ENCODE peak calls at places on chromosomes 2 and 18, in seven cellular contexts. W is GM12878, I is HCT116, J is K562, C is SK-N-SH, D is H1, U is HepG2. M is an unnamed sample.

GRCh38 chr2:166841679-166842078 is 46.6 kb upstream of the XIRP2 start:
- DNase-seq in J (no peak), U (no peak), D (no peak), W (no peak), C (no peak), I (no peak), M (no peak)

GRCh38 chr2:85920810-85921545 is 32.2 kb upstream of the ST3GAL5 start:
- DNase-seq in W (no peak), J (no peak), C (no peak), D (no peak), U (no peak), I (no peak), M (no peak)

GRCh38 chr18:8844721-8845148 is 139.4 kb downstream of the MTCL1 start:
- DNase-seq in U (no peak), J (no peak), W (no peak), C (peak), I (no peak), D (no peak), M (no peak)

GRCh38 chr2:238114851-238115660 is 14.9 kb downstream of the ESPNL start:
- DNase-seq in J (no peak), I (no peak), D (no peak), C (no peak), U (no peak), W (no peak), M (no peak)

GRCh38 chr2:85753525-85754312 is at the start of gene ATOH8:
- DNase-seq in U (peak), I (no peak), W (no peak), J (peak), C (peak), D (peak), M (peak)

GRCh38 chr18:49050462-49050861 is 99.7 kb upstream of the SMAD7 start:
- DNase-seq in W (no peak), C (no peak), U (no peak), I (no peak), D (no peak), J (no peak), M (no peak)

GRCh38 chr2:23503682-23504081 is 118.7 kb downstream of the KLHL29 start:
- DNase-seq in C (no peak), J (no peak), I (no peak), U (no peak), D (no peak), W (no peak), M (no peak)

GRCh38 chr2:138364554-138365162 is 136.9 kb upstream of the SPOPL start:
- DNase-seq in W (no peak), J (no peak), I (no peak), C (no peak), D (no peak), U (no peak), M (no peak)

GRCh38 chr2:50401772-50402653 is 629.9 kb downstream of the NRXN1 start:
- DNase-seq in I (peak), J (peak), C (peak), D (peak), W (no peak), U (peak), M (peak)

GRCh38 chr2:128363991-128364390 is 45.3 kb upstream of the HS6ST1 start:
- DNase-seq in W (no peak), D (peak), J (no peak), U (no peak), C (peak), I (no peak), M (no peak)

GRCh38 chr18:71040161-71040560 is 751.3 kb downstream of the SOCS6 start:
- DNase-seq in J (no peak), I (no peak), C (no peak), D (no peak), U (no peak), W (no peak), M (no peak)

GRCh38 chr18:44816449-44816848 is 135.8 kb downstream of the SETBP1 start:
- DNase-seq in D (no peak), J (no peak), W (no peak), U (no peak), C (no peak), I (no peak), M (no peak)

GRCh38 chr2:44799105-44799504 is 142.4 kb upstream of the SIX3 start:
- DNase-seq in I (no peak), J (no peak), W (no peak), D (no peak), U (no peak), C (no peak), M (no peak)

GRCh38 chr18:70380915-70381896 is 92.4 kb downstream of the SOCS6 start:
- DNase-seq in J (peak), C (no peak), W (no peak), I (no peak), D (no peak), U (peak), M (no peak)

GRCh38 chr18:80154293-80154692 is 45.2 kb downstream of the ADNP2 start:
- DNase-seq in J (peak), I (no peak), U (peak), D (no peak), W (peak), C (no peak), M (no peak)

GRCh38 chr2:149002891-149003740 is 35.4 kb upstream of the LYPD6B start:
- DNase-seq in D (no peak), U (no peak), J (no peak), I (no peak), C (no peak), W (no peak), M (no peak)

GRCh38 chr2:120719471-120719870 is 16.2 kb upstream of the GLI2 start:
- DNase-seq in J (no peak), U (no peak), D (no peak), I (no peak), W (no peak), C (no peak), M (no peak)

GRCh38 chr18:59150236-59150635 is 10.6 kb downstream of the SEC11C start:
- DNase-seq in J (no peak), W (no peak), I (no peak), D (no peak), C (no peak), U (no peak), M (no peak)

GRCh38 chr2:72913531-72914225 is 3.6 kb upstream of the EMX1 start:
- DNase-seq in I (no peak), C (no peak), W (no peak), J (no peak), U (no peak), D (no peak), M (no peak)

GRCh38 chr2:183264890-183265535 is 140.8 kb downstream of the NUP35 start:
- DNase-seq in W (no peak), I (no peak), D (no peak), J (no peak), C (no peak), U (no peak), M (no peak)

GRCh38 chr2:29361255-29361654 is 246.0 kb downstream of the CLIP4 start:
- DNase-seq in U (no peak), W (no peak), C (no peak), D (no peak), J (no peak), I (no peak), M (no peak)

GRCh38 chr2:101558740-101559508 is 84.0 kb upstream of the RFX8 start:
- DNase-seq in U (peak), I (no peak), D (no peak), C (no peak), W (no peak), J (no peak), M (no peak)

GRCh38 chr2:163686289-163686688 is 49.5 kb downstream of the FIGN start:
- DNase-seq in I (no peak), C (no peak), D (no peak), W (no peak), J (no peak), U (no peak), M (no peak)

GRCh38 chr2:228657807-228658402 is 476.4 kb upstream of the SPHKAP start:
- DNase-seq in D (no peak), J (no peak), U (peak), W (peak), I (peak), C (peak), M (peak)

GRCh38 chr18:24397131-24397693 is 412 bp downstream of the OSBPL1A start:
- DNase-seq in D (no peak), J (peak), W (no peak), I (peak), C (peak), U (no peak), M (peak)

GRCh38 chr2:124027182-124027581 is 2.1 kb downstream of the CNTNAP5 start:
- DNase-seq in D (no peak), J (peak), W (peak), C (peak), U (peak), I (no peak), M (peak)

GRCh38 chr2:54954158-54954557 is 96.1 kb downstream of the RTN4 start:
- DNase-seq in I (no peak), U (no peak), W (no peak), J (no peak), D (no peak), C (no peak), M (no peak)

GRCh38 chr2:23414106-23414505 is 29.1 kb downstream of the KLHL29 start:
- DNase-seq in I (no peak), D (no peak), J (no peak), U (no peak), C (no peak), W (no peak), M (no peak)

GRCh38 chr2:237207641-237208040 is 122.0 kb downstream of the COPS8 start:
- DNase-seq in C (no peak), W (no peak), D (no peak), U (no peak), J (no peak), I (no peak), M (no peak)

GRCh38 chr2:44680983-44681481 is 260.5 kb upstream of the SIX3 start:
- DNase-seq in D (no peak), J (no peak), C (peak), U (no peak), I (no peak), W (no peak), M (no peak)

GRCh38 chr2:24456610-24457556 is 34.2 kb upstream of the NCOA1 start:
- DNase-seq in I (peak), U (no peak), D (no peak), J (peak), C (no peak), W (no peak), M (no peak)

GRCh38 chr18:8814206-8814605 is 108.8 kb downstream of the MTCL1 start:
- DNase-seq in D (no peak), W (no peak), I (no peak), J (no peak), U (no peak), C (no peak), M (no peak)

GRCh38 chr2:218387369-218388194 is 5.5 kb downstream of the SLC11A1 start:
- DNase-seq in W (no peak), I (no peak), U (peak), J (no peak), D (no peak), C (peak), M (no peak)

GRCh38 chr2:23655862-23656596 is 270.9 kb downstream of the ATAD2B start:
- DNase-seq in C (no peak), J (no peak), I (no peak), W (no peak), D (no peak), U (no peak), M (no peak)

GRCh38 chr2:42214669-42215068 is 45.5 kb downstream of the EML4 start:
- DNase-seq in D (no peak), J (no peak), W (no peak), C (no peak), I (no peak), U (no peak), M (no peak)

GRCh38 chr2:173058673-173059072 is 17.0 kb upstream of the MAP3K20 start:
- DNase-seq in W (no peak), C (no peak), I (no peak), U (peak), D (no peak), J (no peak), M (no peak)

GRCh38 chr2:43021791-43022500 is 204.5 kb downstream of the ZFP36L2 start:
- DNase-seq in D (peak), J (peak), I (peak), C (no peak), U (peak), W (no peak), M (no peak)

GRCh38 chr18:57951110-57951796 is 92.8 kb upstream of the NEDD4L start:
- DNase-seq in W (no peak), C (no peak), I (no peak), D (no peak), J (no peak), U (peak), M (no peak)

GRCh38 chr2:33136570-33136969 is 189.8 kb downstream of the LTBP1 start:
- DNase-seq in D (no peak), I (no peak), W (peak), C (no peak), U (no peak), J (no peak), M (no peak)

DNA sequence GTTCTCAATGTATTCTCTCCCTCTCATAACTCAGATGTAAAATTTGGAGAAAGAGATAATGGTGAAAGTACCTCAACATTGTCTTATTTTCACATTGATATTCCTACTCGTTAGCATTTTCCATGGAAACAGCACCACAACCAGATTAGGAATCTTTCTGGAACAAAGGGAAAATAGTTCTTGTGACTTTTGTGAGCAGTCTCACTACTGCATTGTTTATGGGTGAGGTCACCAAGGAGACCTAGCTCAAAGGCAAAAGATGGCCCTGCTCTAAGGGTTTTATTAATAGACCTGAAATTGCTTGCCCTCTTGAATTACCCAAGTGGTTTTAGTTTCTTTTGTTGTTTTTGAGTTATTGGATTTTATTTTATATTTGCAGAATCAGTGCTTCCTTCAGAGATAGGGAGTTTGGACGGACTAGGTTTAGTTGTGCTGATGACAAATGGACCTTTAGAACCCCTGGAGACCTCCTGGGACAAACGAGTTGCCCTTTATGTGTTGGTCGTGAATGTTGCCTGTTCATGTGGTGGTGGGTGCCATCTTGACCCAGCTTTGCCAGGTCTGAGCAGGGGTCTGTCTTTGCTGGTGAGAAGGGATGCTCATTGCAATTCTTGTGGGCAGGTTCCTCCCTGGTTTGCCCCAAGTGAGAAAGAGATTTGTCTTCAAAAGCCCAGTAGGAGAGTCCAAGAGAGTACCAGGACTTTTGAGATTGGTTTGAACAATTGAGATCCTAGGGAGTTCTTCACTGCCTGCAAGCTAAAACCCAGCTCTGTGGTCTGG is 58.1 kb downstream of the INPP4A start:
- DNase-seq in C (no peak), U (no peak), J (no peak), I (no peak), W (no peak), D (no peak), M (no peak)
- TF ChIP-seq JUND in C (no peak), U (no peak), J (no peak), I (no peak), W (no peak), D (no peak), M (no peak)

DNA sequence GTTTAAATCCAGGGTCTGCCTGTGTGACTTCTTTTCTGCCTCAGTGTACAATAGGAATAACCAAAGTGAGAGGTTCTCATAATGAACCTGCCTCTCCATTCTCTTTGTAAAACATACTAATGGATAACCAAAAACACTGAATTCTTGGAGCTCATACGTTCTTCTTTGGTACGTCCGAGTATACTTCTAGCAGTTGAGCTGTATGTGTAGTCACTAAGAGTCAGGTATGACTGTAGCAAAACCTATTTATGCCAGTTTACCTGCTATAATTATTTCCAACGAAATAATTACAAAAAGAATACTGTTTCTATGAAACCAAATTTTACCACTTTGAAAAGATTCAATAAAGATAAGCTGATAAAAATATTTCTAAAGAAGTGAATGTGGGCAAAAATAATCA is 109.2 kb downstream of the IKZF2 start:
- DNase-seq in W (no peak), J (no peak), C (no peak), I (no peak), U (no peak), D (no peak), M (no peak)
- TF ChIP-seq JUND in W (no peak), J (no peak), C (no peak), I (no peak), U (no peak), D (no peak), M (no peak)

DNA sequence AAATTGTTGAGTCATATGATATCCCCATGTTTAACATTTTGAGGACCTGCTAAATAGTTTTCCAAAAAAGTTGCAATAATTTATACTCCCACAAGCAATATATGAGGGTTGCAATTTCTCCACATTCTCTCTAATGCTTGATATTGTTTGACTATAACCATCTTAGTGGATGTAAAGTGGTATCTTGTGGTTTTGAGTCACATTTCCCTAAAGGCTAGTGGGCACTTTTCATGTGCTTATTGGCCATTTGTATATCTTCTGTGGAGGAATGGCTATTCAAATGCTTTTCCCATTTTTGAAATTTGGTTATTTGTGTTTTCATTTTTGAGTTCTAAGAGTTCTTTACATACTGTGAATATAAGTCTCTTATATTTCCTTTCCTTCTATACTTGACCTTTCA is 82.7 kb downstream of the SCG2 start:
- DNase-seq in C (no peak), W (no peak), U (no peak), I (no peak), D (no peak), J (no peak), M (no peak)
- TF ChIP-seq JUND in C (no peak), W (no peak), U (no peak), I (no peak), D (no peak), J (no peak), M (no peak)

DNA sequence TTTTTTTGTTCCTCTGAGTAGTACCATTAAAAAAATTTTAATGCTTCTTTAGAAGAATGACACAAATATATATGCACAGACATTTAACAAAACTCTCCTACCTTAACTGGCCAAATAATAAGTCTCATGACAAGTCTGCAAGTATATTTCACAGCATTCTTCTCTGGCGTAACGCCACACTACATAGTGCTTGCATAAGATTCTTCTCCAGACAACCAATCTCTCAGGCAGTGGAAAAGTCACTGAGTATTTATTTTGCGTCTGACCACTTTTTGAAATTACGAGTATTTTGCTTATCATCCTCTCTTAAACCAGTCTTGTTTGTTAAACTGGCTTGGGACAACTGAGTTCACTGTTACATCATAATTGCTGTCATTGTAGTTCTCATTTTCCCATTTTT is 749.2 kb downstream of the ADCYAP1 start:
- DNase-seq in U (no peak), C (no peak), D (no peak), W (no peak), J (no peak), I (no peak), M (no peak)
- TF ChIP-seq JUND in U (no peak), C (no peak), D (no peak), W (no peak), J (no peak), I (no peak), M (no peak)

GRCh38 chr2:64220906-64221659 is 76.9 kb upstream of the PELI1 start:
- DNase-seq in I (no peak), C (no peak), J (no peak), U (no peak), D (no peak), W (no peak), M (no peak)
- TF ChIP-seq JUND in I (no peak), C (no peak), J (no peak), U (no peak), D (no peak), W (no peak), M (no peak)

GRCh38 chr18:2982452-2983172 is 30.3 kb downstream of the LPIN2 start:
- DNase-seq in C (no peak), U (peak), W (no peak), D (no peak), I (no peak), J (peak), M (no peak)
- TF ChIP-seq JUND in C (no peak), U (no peak), W (no peak), D (no peak), I (no peak), J (no peak), M (no peak)

DNA sequence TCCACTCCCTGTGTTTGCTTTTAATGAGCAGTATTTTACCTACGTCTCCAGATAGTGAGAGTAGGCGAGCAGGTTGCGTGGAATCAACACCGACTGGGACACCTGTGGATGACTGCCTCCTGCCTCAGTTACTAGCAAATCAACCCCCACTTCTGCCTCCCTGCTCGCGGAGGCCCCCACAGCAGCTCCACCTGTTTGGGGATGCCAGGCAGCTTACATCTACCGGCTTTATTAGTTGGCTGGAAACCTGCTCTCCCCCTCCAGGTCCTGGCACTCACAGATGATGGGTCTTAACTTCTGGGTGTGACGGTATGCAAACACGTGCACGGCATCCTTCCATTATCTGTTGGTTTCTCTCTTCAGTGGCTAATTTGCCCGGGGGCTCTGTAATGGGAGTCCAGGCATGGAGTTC is 164.4 kb upstream of the SESTD1 start:
- DNase-seq in U (no peak), D (no peak), J (no peak), C (peak), I (no peak), W (no peak), M (no peak)
- TF ChIP-seq JUND in U (no peak), D (no peak), J (no peak), C (no peak), I (no peak), W (no peak), M (no peak)

GRCh38 chr2:181684454-181685149 is 4.3 kb upstream of the NEUROD1 start:
- DNase-seq in D (no peak), U (no peak), W (no peak), C (no peak), I (no peak), J (no peak), M (no peak)

GRCh38 chr2:181683518-181684453 is 3.5 kb upstream of the NEUROD1 start:
- DNase-seq in C (peak), I (peak), D (peak), J (peak), W (no peak), U (no peak), M (no peak)

GRCh38 chr2:181686566-181687185 is 6.4 kb upstream of the NEUROD1 start:
- DNase-seq in J (no peak), U (no peak), D (no peak), C (no peak), I (no peak), W (no peak), M (peak)

GRCh38 chr2:181682795-181683517 is 2.6 kb upstream of the NEUROD1 start:
- DNase-seq in I (no peak), C (no peak), U (no peak), W (no peak), J (no peak), D (no peak), M (no peak)

GRCh38 chr2:181685150-181685688 is 4.9 kb upstream of the NEUROD1 start:
- DNase-seq in J (no peak), W (no peak), D (no peak), U (no peak), C (no peak), I (no peak), M (peak)
- TF ChIP-seq JUND in J (no peak), W (no peak), D (no peak), U (no peak), C (no peak), I (no peak), M (no peak)

M was measured in T47D.